ENCODE peak calls at places on chromosomes 5 and 9, in nine cellular contexts. One of them, this sample, is unnamed.
A peak's percentile ranks its signal among the peaks of the same experiment; 100 is the strongest.

GRCh38 chr5:80215523-80215922 is 40.3 kb downstream of the SERINC5 start:
- DNase-seq in hypothalamus: no peak
- DNase-seq in HepG2: peak; percentile 68
- DNase-seq in NCI-H187: no peak
- DNase-seq in stimulated activated CD4-positive, alpha-beta T cell treated with anti-CD3 and anti-CD28 coated beads, Interleukin-15, amount 100 ng/mL, for 24 hours: no peak
- DNase-seq in mesendoderm: no peak
- DNase-seq in HTR-8/SVneo: no peak
- DNase-seq in CD8-positive, alpha-beta memory T cell: no peak
- DNase-seq in activated gamma-delta T cell treated with Interleukin-2 at 50 U/mL for 16 hours: no peak
- DNase-seq in this sample: no peak

GRCh38 chr5:14628346-14628745 is 36.2 kb upstream of the OTULIN start:
- DNase-seq in HTR-8/SVneo: peak; percentile 76
- DNase-seq in CD8-positive, alpha-beta memory T cell: peak; percentile 8
- DNase-seq in stimulated activated CD4-positive, alpha-beta T cell treated with anti-CD3 and anti-CD28 coated beads, Interleukin-15, amount 100 ng/mL, for 24 hours: peak; percentile 58
- DNase-seq in NCI-H187: no peak
- DNase-seq in mesendoderm: peak; percentile 53
- DNase-seq in activated gamma-delta T cell treated with Interleukin-2 at 50 U/mL for 16 hours: peak; percentile 61
- DNase-seq in HepG2: peak; percentile 50
- DNase-seq in hypothalamus: no peak
- DNase-seq in this sample: no peak

GRCh38 chr5:52705720-52706119 is 82.0 kb upstream of the ITGA1 start:
- DNase-seq in CD8-positive, alpha-beta memory T cell: no peak
- DNase-seq in mesendoderm: no peak
- DNase-seq in stimulated activated CD4-positive, alpha-beta T cell treated with anti-CD3 and anti-CD28 coated beads, Interleukin-15, amount 100 ng/mL, for 24 hours: no peak
- DNase-seq in activated gamma-delta T cell treated with Interleukin-2 at 50 U/mL for 16 hours: no peak
- DNase-seq in NCI-H187: no peak
- DNase-seq in HepG2: no peak
- DNase-seq in HTR-8/SVneo: no peak
- DNase-seq in hypothalamus: no peak
- DNase-seq in this sample: no peak

GRCh38 chr9:107727113-107727780 is 237.7 kb upstream of the KLF4 start:
- DNase-seq in HepG2: no peak
- DNase-seq in hypothalamus: no peak
- DNase-seq in mesendoderm: no peak
- DNase-seq in HTR-8/SVneo: no peak
- DNase-seq in activated gamma-delta T cell treated with Interleukin-2 at 50 U/mL for 16 hours: no peak
- DNase-seq in stimulated activated CD4-positive, alpha-beta T cell treated with anti-CD3 and anti-CD28 coated beads, Interleukin-15, amount 100 ng/mL, for 24 hours: no peak
- DNase-seq in NCI-H187: no peak
- DNase-seq in CD8-positive, alpha-beta memory T cell: no peak
- DNase-seq in this sample: no peak

GRCh38 chr5:24401767-24402166 is 243.0 kb downstream of the CDH10 start:
- DNase-seq in HepG2: no peak
- DNase-seq in mesendoderm: no peak
- DNase-seq in hypothalamus: no peak
- DNase-seq in stimulated activated CD4-positive, alpha-beta T cell treated with anti-CD3 and anti-CD28 coated beads, Interleukin-15, amount 100 ng/mL, for 24 hours: no peak
- DNase-seq in activated gamma-delta T cell treated with Interleukin-2 at 50 U/mL for 16 hours: no peak
- DNase-seq in CD8-positive, alpha-beta memory T cell: no peak
- DNase-seq in HTR-8/SVneo: peak; percentile 54
- DNase-seq in NCI-H187: no peak
- DNase-seq in this sample: no peak

GRCh38 chr5:174837919-174838902 is 113.8 kb downstream of the MSX2 start:
- DNase-seq in hypothalamus: no peak
- DNase-seq in activated gamma-delta T cell treated with Interleukin-2 at 50 U/mL for 16 hours: no peak
- DNase-seq in NCI-H187: no peak
- DNase-seq in CD8-positive, alpha-beta memory T cell: no peak
- DNase-seq in HepG2: no peak
- DNase-seq in HTR-8/SVneo: peak; percentile 36
- DNase-seq in stimulated activated CD4-positive, alpha-beta T cell treated with anti-CD3 and anti-CD28 coated beads, Interleukin-15, amount 100 ng/mL, for 24 hours: no peak
- DNase-seq in mesendoderm: peak; percentile 73
- DNase-seq in this sample: no peak

GRCh38 chr5:77143998-77144836 is 57.1 kb upstream of the ZBED3 start:
- DNase-seq in HepG2: peak; percentile 42
- DNase-seq in hypothalamus: peak; percentile 20
- DNase-seq in stimulated activated CD4-positive, alpha-beta T cell treated with anti-CD3 and anti-CD28 coated beads, Interleukin-15, amount 100 ng/mL, for 24 hours: peak; percentile 71
- DNase-seq in mesendoderm: peak; percentile 78
- DNase-seq in CD8-positive, alpha-beta memory T cell: peak; percentile 6
- DNase-seq in HTR-8/SVneo: peak; percentile 65
- DNase-seq in activated gamma-delta T cell treated with Interleukin-2 at 50 U/mL for 16 hours: peak; percentile 53
- DNase-seq in NCI-H187: no peak
- DNase-seq in this sample: peak; percentile 34

GRCh38 chr5:74665246-74665645 is 19.8 kb upstream of the HEXB start:
- DNase-seq in NCI-H187: no peak
- DNase-seq in stimulated activated CD4-positive, alpha-beta T cell treated with anti-CD3 and anti-CD28 coated beads, Interleukin-15, amount 100 ng/mL, for 24 hours: no peak
- DNase-seq in CD8-positive, alpha-beta memory T cell: no peak
- DNase-seq in mesendoderm: no peak
- DNase-seq in HepG2: no peak
- DNase-seq in hypothalamus: no peak
- DNase-seq in activated gamma-delta T cell treated with Interleukin-2 at 50 U/mL for 16 hours: no peak
- DNase-seq in HTR-8/SVneo: no peak
- DNase-seq in this sample: no peak

GRCh38 chr9:69425402-69425801 is 100.4 kb downstream of the ENTREP1 start:
- DNase-seq in HepG2: no peak
- DNase-seq in activated gamma-delta T cell treated with Interleukin-2 at 50 U/mL for 16 hours: no peak
- DNase-seq in HTR-8/SVneo: no peak
- DNase-seq in stimulated activated CD4-positive, alpha-beta T cell treated with anti-CD3 and anti-CD28 coated beads, Interleukin-15, amount 100 ng/mL, for 24 hours: no peak
- DNase-seq in CD8-positive, alpha-beta memory T cell: no peak
- DNase-seq in NCI-H187: no peak
- DNase-seq in mesendoderm: no peak
- DNase-seq in hypothalamus: no peak
- DNase-seq in this sample: no peak